ENCODE peak calls at places on chromosomes 11 and 22, in seven cellular contexts. W is esophagus muscularis mucosa, U is sigmoid colon, M is A549, Y is stomach, C is upper lobe of left lung, T is tibial nerve. H is an unnamed sample.

GRCh38 chr22:27888310-27888709 is 30.7 kb downstream of the PITPNB start:
- DNase-seq in C (no peak), T (no peak), U (no peak), M (no peak), W (no peak), Y (no peak), H (no peak)

GRCh38 chr11:59678118-59678812 is 9.4 kb upstream of the PATL1 start:
- DNase-seq in T (no peak), W (no peak), Y (no peak), U (no peak), C (no peak), M (no peak), H (no peak)

GRCh38 chr22:38941488-38941987 is 15.9 kb upstream of the APOBEC3A start:
- DNase-seq in W (no peak), M (no peak), C (no peak), U (no peak), Y (peak), T (peak), H (peak)

GRCh38 chr11:67111261-67111660 is 7.8 kb upstream of the KDM2A start:
- DNase-seq in C (no peak), Y (no peak), T (no peak), M (no peak), W (no peak), U (peak), H (no peak)

GRCh38 chr22:43743131-43743530 is 69.0 kb downstream of the EFCAB6 start:
- DNase-seq in M (no peak), W (no peak), U (no peak), Y (no peak), T (no peak), C (no peak), H (no peak)

GRCh38 chr22:29208879-29209623 is 3.4 kb downstream of the EMID1 start:
- DNase-seq in M (no peak), T (no peak), C (peak), Y (peak), W (no peak), U (no peak), H (no peak)

GRCh38 chr11:95108671-95109551 is 19.3 kb downstream of the ENDOD1 start:
- DNase-seq in M (no peak), C (no peak), T (no peak), W (no peak), Y (no peak), U (no peak), H (no peak)

GRCh38 chr11:73653996-73654395 is 7.6 kb downstream of the PLEKHB1 start:
- DNase-seq in W (no peak), T (no peak), U (no peak), C (no peak), Y (no peak), M (no peak), H (no peak)

GRCh38 chr11:28566643-28567042 is 458.5 kb downstream of the METTL15 start:
- DNase-seq in W (no peak), T (peak), M (peak), Y (peak), U (peak), C (no peak), H (peak)

GRCh38 chr11:123431619-123432018 is 1.6 kb downstream of the GRAMD1B start:
- DNase-seq in U (no peak), C (no peak), T (no peak), M (peak), W (no peak), Y (no peak), H (peak)
- H3K4me3 ChIP-seq in U (no peak), C (peak), T (no peak), M (peak), W (peak), Y (peak), H (no peak)

GRCh38 chr22:41830174-41830573 is 2.7 kb upstream of the SREBF2 start:
- DNase-seq in C (no peak), M (no peak), W (no peak), T (no peak), U (no peak), Y (no peak), H (no peak)
- TF ChIP-seq POLR2A in C (no peak), M (no peak), W (no peak), T (no peak), U (no peak), Y (no peak), H (no peak)

GRCh38 chr11:96306933-96307747 is 35.9 kb downstream of the MAML2 start:
- DNase-seq in M (peak), C (no peak), T (peak), W (peak), U (peak), Y (peak), H (peak)
- TF ChIP-seq EP300 in M (no peak), C (no peak), T (no peak), W (no peak), U (no peak), Y (no peak), H (no peak)

GRCh38 chr11:62025429-62026105 is 58.1 kb upstream of the FTH1 start:
- DNase-seq in W (peak), U (peak), C (no peak), T (peak), M (peak), Y (peak), H (peak)
- H3K4me3 ChIP-seq in W (no peak), U (no peak), C (no peak), T (no peak), M (peak), Y (no peak), H (no peak)